ENCODE peak calls at places on chromosomes 1 and 21, in nine cellular contexts. M is aorta; D is mesendoderm; I is esophagus squamous epithelium; Y is Panc1; X is ovary; O is endodermal cell; C is CD4-positive, CD25-positive, alpha-beta regulatory T cell; E is mammary epithelial cell. J is an unnamed sample.

GRCh38 chr21:45296638-45297037 is 8.9 kb upstream of the POFUT2 start:
- DNase-seq in M (no peak), D (no peak), I (no peak), Y (no peak), X (peak; percentile 27), O (no peak), C (no peak), E (no peak), J (no peak)

GRCh38 chr1:60149254-60149653 is 75.7 kb upstream of the C1orf87 start:
- DNase-seq in M (peak; percentile 74), D (no peak), I (no peak), Y (no peak), X (no peak), O (peak; percentile 51), C (no peak), E (no peak), J (no peak)

GRCh38 chr1:55962472-55962871 is 616.9 kb downstream of the PLPP3 start:
- DNase-seq in M (no peak), D (no peak), I (no peak), Y (no peak), X (no peak), O (no peak), C (no peak), E (no peak), J (no peak)

GRCh38 chr21:27795418-27795817 is 828.5 kb upstream of the ADAMTS5 start:
- DNase-seq in M (no peak), D (no peak), I (no peak), Y (no peak), X (no peak), O (no peak), C (no peak), E (no peak), J (no peak)

GRCh38 chr1:109918077-109918606 is 7.5 kb downstream of the CSF1 start:
- DNase-seq in M (no peak), D (peak; percentile 61), I (no peak), Y (no peak), X (peak; percentile 8), O (peak; percentile 65), C (no peak), E (no peak), J (no peak)

GRCh38 chr1:93275634-93276295 is 69.9 kb upstream of the DR1 start:
- DNase-seq in M (no peak), D (no peak), I (no peak), Y (no peak), X (no peak), O (no peak), C (no peak), E (peak; percentile 6), J (no peak)

GRCh38 chr21:46007498-46007868 is 25.9 kb downstream of the COL6A1 start:
- DNase-seq in M (no peak), D (no peak), I (no peak), Y (no peak), X (no peak), O (peak; percentile 30), C (no peak), E (no peak), J (no peak)

GRCh38 chr1:224131253-224131652 is 17.3 kb downstream of the FBXO28 start:
- DNase-seq in M (no peak), D (no peak), I (no peak), Y (no peak), X (no peak), O (no peak), C (no peak), E (no peak), J (no peak)

GRCh38 chr1:15288173-15288926 is 41.3 kb downstream of the FHAD1 start:
- DNase-seq in M (no peak), D (no peak), I (no peak), Y (no peak), X (no peak), O (peak; percentile 24), C (no peak), E (no peak), J (no peak)

GRCh38 chr1:22852144-22852543 is 120.5 kb downstream of the LACTBL1 start:
- DNase-seq in M (no peak), D (no peak), I (no peak), Y (no peak), X (no peak), O (no peak), C (no peak), E (no peak), J (no peak)

GRCh38 chr1:172054172-172054571 is 212.9 kb downstream of the DNM3 start:
- DNase-seq in M (no peak), D (no peak), I (no peak), Y (no peak), X (no peak), O (no peak), C (no peak), E (no peak), J (no peak)

GRCh38 chr1:203026666-203027663 is 674 bp downstream of the PPFIA4 start:
- DNase-seq in M (no peak), D (peak; percentile 31), I (no peak), Y (no peak), X (no peak), O (peak; percentile 60), C (no peak), E (no peak), J (no peak)

GRCh38 chr1:36151845-36152203 is 2.5 kb upstream of the TRAPPC3 start:
- DNase-seq in M (no peak), D (no peak), I (no peak), Y (no peak), X (no peak), O (no peak), C (peak; percentile 63), E (no peak), J (peak; percentile 38)

GRCh38 chr1:214447557-214447871 is 103.9 kb downstream of the PTPN14 start:
- DNase-seq in M (no peak), D (no peak), I (no peak), Y (no peak), X (no peak), O (no peak), C (no peak), E (no peak), J (no peak)

GRCh38 chr1:163875214-163875926 is 553.6 kb downstream of the NUF2 start:
- DNase-seq in M (no peak), D (no peak), I (no peak), Y (no peak), X (peak; percentile 34), O (no peak), C (no peak), E (no peak), J (no peak)

GRCh38 chr1:54016343-54017282 is 1.4 kb downstream of the LDLRAD1 start:
- DNase-seq in M (peak; percentile 22), D (peak; percentile 87), I (no peak), Y (peak; percentile 53), X (no peak), O (peak; percentile 77), C (no peak), E (peak; percentile 80), J (no peak)

GRCh38 chr1:44293761-44294315 is 61.2 kb downstream of the ERI3 start:
- DNase-seq in M (no peak), D (no peak), I (no peak), Y (no peak), X (no peak), O (no peak), C (no peak), E (no peak), J (no peak)

GRCh38 chr1:94773931-94774422 is 46.2 kb upstream of the SLC44A3 start:
- DNase-seq in M (no peak), D (peak; percentile 96), I (no peak), Y (no peak), X (no peak), O (peak; percentile 88), C (no peak), E (peak; percentile 85), J (no peak)

GRCh38 chr21:28421716-28422480 is 570.8 kb downstream of the LTN1 start:
- DNase-seq in M (no peak), D (no peak), I (no peak), Y (no peak), X (no peak), O (no peak), C (no peak), E (peak; percentile 33), J (no peak)

GRCh38 chr1:167630568-167631385 is 745 bp downstream of the RCSD1 start:
- DNase-seq in M (no peak), D (no peak), I (no peak), Y (no peak), X (no peak), O (peak; percentile 41), C (peak; percentile 63), E (no peak), J (no peak)

GRCh38 chr1:15341634-15342375 is 67.9 kb upstream of the EFHD2 start:
- DNase-seq in M (peak; percentile 19), D (no peak), I (no peak), Y (peak; percentile 48), X (no peak), O (no peak), C (no peak), E (peak; percentile 53), J (no peak)

DNA sequence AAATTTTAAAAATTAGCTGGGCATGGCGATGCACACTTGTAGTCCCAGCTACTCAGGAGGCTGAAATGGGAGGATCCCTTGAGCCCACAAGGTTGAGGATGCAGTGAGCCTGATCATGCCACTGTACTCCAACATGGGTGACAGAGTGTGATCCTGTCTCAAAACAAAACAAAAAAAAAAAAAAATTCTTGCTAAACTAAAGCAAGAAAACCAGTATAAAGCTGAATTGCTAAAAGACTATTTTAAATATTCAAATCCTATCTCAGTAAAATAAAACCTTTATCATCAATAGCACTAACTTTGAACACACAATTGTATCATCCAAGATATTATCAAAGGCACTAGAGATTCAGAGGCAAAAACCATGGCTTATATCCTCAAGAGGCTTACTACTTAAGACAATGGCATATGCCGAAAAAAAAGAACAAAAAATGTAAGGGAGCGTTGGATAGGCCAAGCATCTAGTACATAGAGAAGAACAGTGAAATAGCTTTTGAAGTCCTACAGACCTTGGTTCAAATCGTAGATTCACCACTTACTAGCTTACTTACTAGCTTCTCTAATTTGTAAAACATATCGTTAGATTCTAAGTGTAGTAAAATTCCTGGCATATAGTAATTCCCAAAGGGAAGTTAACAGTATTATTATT is 3.6 kb downstream of the EPS15 start:
- DNase-seq in M (no peak), D (no peak), I (no peak), Y (no peak), X (no peak), O (no peak), C (no peak), E (no peak), J (no peak)
- H3K27ac ChIP-seq in M (peak overlapping the region; percentile 76), D (no peak overlapping the region), I (no peak overlapping the region), Y (peak overlapping the region; percentile 94), X (no peak overlapping the region), O (no peak overlapping the region), C (peak overlapping the region; percentile 71), E (no peak overlapping the region), J (peak overlapping the region; percentile 49)

GRCh38 chr1:39048745-39049370 is 22.7 kb downstream of the NDUFS5 start:
- DNase-seq in M (no peak), D (no peak), I (no peak), Y (no peak), X (no peak), O (no peak), C (no peak), E (no peak), J (no peak)
- H3K4me1 ChIP-seq in M (no peaks in the 10 kb centered on the region), D (no peaks in the 10 kb centered on the region), I (peaks cover 7% of the 10 kb centered on the region), Y (no peaks in the 10 kb centered on the region), X (no peaks in the 10 kb centered on the region), O (peaks cover 5% of the 10 kb centered on the region), C (no peaks in the 10 kb centered on the region), E (no peaks in the 10 kb centered on the region), J (no peaks in the 10 kb centered on the region)

GRCh38 chr1:4690951-4691675 is 36.7 kb downstream of the AJAP1 start:
- DNase-seq in M (no peak), D (no peak), I (no peak), Y (no peak), X (no peak), O (no peak), C (no peak), E (no peak), J (no peak)
- H3K27me3 ChIP-seq in M (no peaks in the 10 kb centered on the region), D (no peaks in the 10 kb centered on the region), I (no peaks in the 10 kb centered on the region), Y (no peaks in the 10 kb centered on the region), X (no peaks in the 10 kb centered on the region), O (no peaks in the 10 kb centered on the region), C (no peaks in the 10 kb centered on the region), E (no peaks in the 10 kb centered on the region), J (no peaks in the 10 kb centered on the region)

GRCh38 chr1:8024329-8024728 is 1.8 kb downstream of the ERRFI1 start:
- DNase-seq in M (no peak), D (no peak), I (no peak), Y (no peak), X (no peak), O (no peak), C (no peak), E (no peak), J (no peak)
- H3K27ac ChIP-seq in M (no peak overlapping the region), D (no peak overlapping the region), I (peak overlapping the region; percentile 96), Y (peak overlapping the region; percentile 99), X (no peak overlapping the region), O (no peak overlapping the region), C (no peak overlapping the region), E (peak overlapping the region; percentile 93), J (no peak overlapping the region)

J was measured in effector memory CD4-positive, alpha-beta T cell.